ENCODE peak calls at places on chromosomes 1 and 21, in nine cellular contexts. Q is GM23338, T is cardiac muscle cell, V is transverse colon, C is AG10803, Z is OCI-LY7, W is BJ, H is IMR-90, F is lung. N is an unnamed sample.

GRCh38 chr1:224731633-224732032 is 115.5 kb downstream of the CNIH3 start:
- DNase-seq in Q (no peak), T (no peak), V (no peak), C (no peak), Z (no peak), W (no peak), H (no peak), F (no peak), N (no peak)

GRCh38 chr1:156705918-156706646 is 699 bp upstream of the CRABP2 start:
- DNase-seq in Q (peak), T (peak), V (peak), C (peak), Z (peak), W (no peak), H (peak), F (no peak), N (peak)

GRCh38 chr1:187721216-187721615 is 892.5 kb downstream of the PLA2G4A start:
- DNase-seq in Q (no peak), T (no peak), V (no peak), C (no peak), Z (no peak), W (no peak), H (no peak), F (no peak), N (no peak)

GRCh38 chr1:76285578-76286135 is 211.1 kb downstream of the ST6GALNAC3 start:
- DNase-seq in Q (no peak), T (no peak), V (no peak), C (no peak), Z (peak), W (no peak), H (no peak), F (no peak), N (no peak)

GRCh38 chr1:8297245-8297644 is 20.7 kb upstream of the SLC45A1 start:
- DNase-seq in Q (no peak), T (no peak), V (no peak), C (no peak), Z (no peak), W (no peak), H (no peak), F (no peak), N (no peak)

GRCh38 chr1:57411262-57411661 is 12.6 kb downstream of the DAB1 start:
- DNase-seq in Q (no peak), T (no peak), V (no peak), C (peak), Z (no peak), W (no peak), H (peak), F (no peak), N (no peak)

GRCh38 chr1:179923044-179923443 is 31.6 kb upstream of the CEP350 start:
- DNase-seq in Q (no peak), T (no peak), V (no peak), C (no peak), Z (no peak), W (no peak), H (no peak), F (no peak), N (no peak)

GRCh38 chr1:228059536-228060457 is 22.7 kb upstream of the ARF1 start:
- DNase-seq in Q (peak), T (peak), V (peak), C (no peak), Z (peak), W (no peak), H (no peak), F (peak), N (peak)

GRCh38 chr1:67371681-67372080 is 58.5 kb downstream of the SERBP1 start:
- DNase-seq in Q (no peak), T (no peak), V (no peak), C (no peak), Z (no peak), W (no peak), H (peak), F (no peak), N (no peak)

GRCh38 chr1:183243190-183244065 is 57.4 kb downstream of the LAMC2 start:
- DNase-seq in Q (no peak), T (no peak), V (peak), C (peak), Z (no peak), W (no peak), H (no peak), F (no peak), N (no peak)

GRCh38 chr1:151611288-151611790 is 511 bp upstream of the SNX27 start:
- DNase-seq in Q (no peak), T (no peak), V (peak), C (peak), Z (no peak), W (no peak), H (peak), F (peak), N (no peak)

GRCh38 chr1:4652631-4653327 is 1.6 kb upstream of the AJAP1 start:
- DNase-seq in Q (peak), T (peak), V (peak), C (peak), Z (peak), W (no peak), H (no peak), F (peak), N (peak)

GRCh38 chr1:210883821-210884220 is 250.1 kb downstream of the KCNH1 start:
- DNase-seq in Q (no peak), T (no peak), V (no peak), C (peak), Z (no peak), W (peak), H (peak), F (no peak), N (no peak)

GRCh38 chr1:36710008-36710407 is 227.3 kb upstream of the CSF3R start:
- DNase-seq in Q (no peak), T (no peak), V (no peak), C (no peak), Z (no peak), W (no peak), H (no peak), F (no peak), N (peak)

GRCh38 chr1:115641762-115642167 is at the start of gene VANGL1:
- DNase-seq in Q (peak), T (peak), V (peak), C (peak), Z (no peak), W (no peak), H (peak), F (peak), N (peak)

GRCh38 chr1:87196110-87196509 is 132.6 kb upstream of the LMO4 start:
- DNase-seq in Q (no peak), T (no peak), V (no peak), C (no peak), Z (no peak), W (no peak), H (no peak), F (no peak), N (no peak)

GRCh38 chr1:151981178-151981525 is 12.5 kb downstream of the S100A10 start:
- DNase-seq in Q (no peak), T (no peak), V (no peak), C (peak), Z (no peak), W (no peak), H (no peak), F (no peak), N (no peak)

GRCh38 chr1:61226791-61227567 is 144.6 kb downstream of the NFIA start:
- DNase-seq in Q (no peak), T (peak), V (peak), C (peak), Z (no peak), W (no peak), H (no peak), F (no peak), N (no peak)

GRCh38 chr1:236913371-236914037 is 90.7 kb downstream of the MT1HL1 start:
- DNase-seq in Q (no peak), T (no peak), V (no peak), C (peak), Z (no peak), W (no peak), H (peak), F (no peak), N (no peak)

GRCh38 chr1:170114916-170115315 is 30.8 kb upstream of the NTMT2 start:
- DNase-seq in Q (peak), T (peak), V (no peak), C (peak), Z (no peak), W (no peak), H (peak), F (no peak), N (no peak)

GRCh38 chr1:106678661-106679060 is 377.8 kb upstream of the PRMT6 start:
- DNase-seq in Q (no peak), T (no peak), V (no peak), C (peak), Z (no peak), W (peak), H (no peak), F (no peak), N (no peak)

GRCh38 chr1:63367218-63368103 is at the start of gene ALG6:
- DNase-seq in Q (peak), T (peak), V (peak), C (peak), Z (peak), W (peak), H (peak), F (peak), N (peak)

GRCh38 chr1:10724052-10724494 is 72.4 kb downstream of the CASZ1 start:
- DNase-seq in Q (no peak), T (peak), V (peak), C (peak), Z (no peak), W (peak), H (peak), F (peak), N (peak)

GRCh38 chr1:233477359-233477758 is 136.5 kb upstream of the KCNK1 start:
- DNase-seq in Q (no peak), T (no peak), V (no peak), C (no peak), Z (no peak), W (no peak), H (no peak), F (no peak), N (no peak)

GRCh38 chr1:245605480-245606156 is 450.8 kb downstream of the KIF26B start:
- DNase-seq in Q (no peak), T (peak), V (no peak), C (peak), Z (no peak), W (peak), H (peak), F (no peak), N (no peak)

GRCh38 chr1:54229281-54229891 is 29.4 kb downstream of the MRPL37 start:
- DNase-seq in Q (no peak), T (no peak), V (no peak), C (peak), Z (no peak), W (no peak), H (peak), F (no peak), N (no peak)

GRCh38 chr1:84267476-84267875 is 34.0 kb upstream of the SAMD13 start:
- DNase-seq in Q (no peak), T (no peak), V (no peak), C (no peak), Z (peak), W (no peak), H (no peak), F (no peak), N (no peak)

GRCh38 chr1:42937836-42938595 is 20.7 kb downstream of the SLC2A1 start:
- DNase-seq in Q (no peak), T (no peak), V (peak), C (no peak), Z (no peak), W (no peak), H (no peak), F (no peak), N (no peak)

GRCh38 chr1:77354536-77354935 is 72.7 kb downstream of the AK5 start:
- DNase-seq in Q (no peak), T (no peak), V (no peak), C (no peak), Z (no peak), W (no peak), H (no peak), F (no peak), N (no peak)

GRCh38 chr1:7827134-7827955 is 25.5 kb downstream of the UTS2 start:
- DNase-seq in Q (peak), T (no peak), V (no peak), C (peak), Z (peak), W (no peak), H (no peak), F (no peak), N (no peak)

GRCh38 chr1:9009438-9010366 is 16.5 kb downstream of the SLC2A7 start:
- DNase-seq in Q (peak), T (peak), V (peak), C (peak), Z (peak), W (no peak), H (peak), F (no peak), N (peak)

GRCh38 chr1:201022824-201023516 is 544 bp downstream of the KIF21B start:
- DNase-seq in Q (peak), T (no peak), V (peak), C (no peak), Z (peak), W (no peak), H (no peak), F (no peak), N (peak)

GRCh38 chr1:201884472-201884871 is 4.2 kb upstream of the SHISA4 start:
- DNase-seq in Q (no peak), T (no peak), V (no peak), C (no peak), Z (no peak), W (no peak), H (no peak), F (no peak), N (peak)

GRCh38 chr21:31005019-31005418 is 33.3 kb downstream of the KRTAP19-8 start:
- DNase-seq in Q (no peak), T (peak), V (no peak), C (no peak), Z (no peak), W (no peak), H (no peak), F (no peak), N (no peak)

GRCh38 chr1:54237656-54238055 is 37.7 kb downstream of the MRPL37 start:
- DNase-seq in Q (no peak), T (no peak), V (no peak), C (no peak), Z (no peak), W (no peak), H (no peak), F (no peak), N (no peak)

GRCh38 chr1:183807549-183808168 is 2.7 kb downstream of the RGL1 start:
- DNase-seq in Q (no peak), T (no peak), V (peak), C (peak), Z (no peak), W (peak), H (peak), F (no peak), N (no peak)

GRCh38 chr1:91731815-91732214 is 154.1 kb downstream of the TGFBR3 start:
- DNase-seq in Q (no peak), T (no peak), V (no peak), C (peak), Z (no peak), W (no peak), H (peak), F (no peak), N (no peak)

DNA sequence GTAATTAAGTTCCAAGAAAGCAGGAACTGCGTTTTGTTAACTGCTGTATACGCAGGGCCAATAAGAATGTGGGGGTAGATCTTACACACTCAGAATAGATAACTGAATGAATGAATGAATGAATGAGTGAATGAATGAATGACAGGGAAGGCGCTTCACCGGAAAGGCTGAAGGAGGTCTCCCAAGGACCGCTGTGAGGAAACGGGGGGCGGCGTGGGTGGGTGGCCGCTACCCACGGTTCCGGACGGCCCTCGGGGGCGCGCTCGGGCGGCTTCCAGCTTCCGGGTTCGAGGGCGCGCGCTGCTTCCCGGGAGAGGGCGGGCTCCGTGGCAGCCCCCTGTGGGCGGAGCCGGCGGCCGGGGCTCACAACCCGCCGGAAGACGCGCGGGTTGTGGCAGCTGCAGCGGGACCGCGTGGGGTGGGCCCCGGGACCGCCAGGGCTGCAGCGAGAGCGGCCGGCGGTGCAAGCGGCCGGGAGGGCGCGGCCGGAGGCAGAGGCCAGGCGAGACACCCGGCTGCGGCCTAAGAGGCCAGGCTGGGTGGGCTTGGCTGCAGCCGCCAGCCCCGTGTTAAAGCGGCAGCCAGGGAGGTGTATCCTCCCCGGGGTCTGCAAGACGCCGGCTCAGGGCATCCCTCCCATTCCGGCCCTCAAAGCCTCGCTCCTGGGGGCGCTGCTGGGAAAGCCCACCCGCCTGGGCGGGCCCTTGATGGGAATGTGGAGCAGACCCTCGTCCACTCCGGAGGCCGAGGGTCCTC is at the start of gene ZFP69:
- DNase-seq in Q (peak), T (peak), V (peak), C (peak), Z (peak), W (no peak), H (peak), F (peak), N (peak)
- H3K4me3 ChIP-seq in Q (peak), T (peak), V (peak), C (peak), Z (peak), W (peak), H (peak), F (peak), N (peak)

DNA sequence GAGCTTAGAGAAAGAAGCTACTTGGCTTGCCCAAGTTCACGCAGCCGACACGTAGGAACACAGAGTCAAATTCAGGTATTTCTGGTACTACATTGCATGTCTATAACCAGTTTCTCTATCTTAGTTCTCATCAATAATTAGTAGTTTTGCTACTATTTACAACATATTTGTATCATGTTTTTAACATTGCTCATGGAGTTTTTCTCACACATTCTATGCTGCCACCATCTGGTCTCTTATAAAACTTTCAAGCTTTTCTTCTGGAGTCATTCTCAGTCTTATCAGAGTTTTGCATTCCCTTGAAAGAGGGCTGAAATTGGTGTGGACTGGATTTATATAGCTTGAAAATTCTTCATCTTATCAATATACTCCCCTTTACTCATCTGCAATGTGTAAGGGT is 118.8 kb upstream of the PALMD start:
- DNase-seq in Q (peak), T (peak), V (no peak), C (peak), Z (no peak), W (no peak), H (peak), F (no peak), N (no peak)
- TF ChIP-seq CTCF in Q (peak), T (peak), V (no peak), C (peak), Z (peak), W (peak), H (peak), F (no peak), N (no peak)

GRCh38 chr1:168348146-168348709 is 67.6 kb downstream of the TBX19 start:
- DNase-seq in Q (peak), T (no peak), V (no peak), C (no peak), Z (no peak), W (no peak), H (no peak), F (no peak), N (no peak)
- H3K4me3 ChIP-seq in Q (no peak), T (no peak), V (peak), C (peak), Z (no peak), W (no peak), H (peak), F (no peak), N (no peak)

DNA sequence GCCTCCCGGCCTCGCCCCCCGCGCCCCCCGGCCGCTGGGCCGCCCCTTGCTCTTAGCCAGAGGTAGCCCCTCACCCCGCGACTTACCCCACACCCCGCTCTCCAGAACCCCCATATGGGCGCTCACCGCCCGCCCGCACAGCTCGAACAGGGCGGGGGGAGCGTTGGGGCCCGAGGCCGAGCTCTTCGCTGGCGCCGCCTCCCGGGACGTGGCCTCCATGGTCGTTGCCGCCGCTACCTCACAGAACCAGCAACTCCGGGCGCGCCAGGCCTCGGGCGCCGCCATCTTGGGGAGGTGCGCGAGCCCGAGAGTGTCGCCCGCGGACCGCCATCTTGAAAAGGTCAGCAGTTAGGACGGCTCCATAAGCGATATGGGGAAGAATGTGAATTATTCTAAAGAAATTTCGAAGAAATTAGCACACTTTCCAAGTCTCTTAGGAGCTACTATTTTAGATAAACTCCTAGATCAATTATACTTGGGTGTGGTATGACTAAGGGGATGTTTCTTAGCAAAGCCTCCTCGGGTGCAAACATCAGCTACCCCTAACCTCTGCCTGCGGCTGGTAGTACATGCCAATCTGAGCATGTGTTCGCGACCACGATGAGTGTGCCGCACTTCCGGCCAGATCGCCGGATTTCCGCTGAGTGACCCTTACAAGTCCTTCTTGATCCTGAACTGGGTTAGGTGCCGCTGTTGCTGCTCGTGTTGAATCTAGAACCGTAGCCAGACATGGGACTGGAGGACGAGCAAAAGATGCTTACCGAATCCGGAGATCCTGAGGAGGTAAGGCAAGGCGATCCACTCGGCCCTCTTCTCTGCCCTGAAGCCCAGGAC is at the start of the genes LRRC41 and UQCRH:
- DNase-seq in Q (peak), T (peak), V (peak), C (peak), Z (peak), W (peak), H (peak), F (peak), N (peak)
- TF ChIP-seq CTCF in Q (no peak), T (no peak), V (no peak), C (no peak), Z (peak), W (peak), H (peak), F (no peak), N (peak)

GRCh38 chr21:34835526-34835925 is 166.7 kb downstream of the CLIC6 start:
- DNase-seq in Q (peak), T (no peak), V (peak), C (peak), Z (no peak), W (peak), H (no peak), F (peak), N (no peak)

GRCh38 chr21:34834852-34835501 is 166.2 kb downstream of the CLIC6 start:
- DNase-seq in Q (no peak), T (no peak), V (no peak), C (no peak), Z (no peak), W (no peak), H (no peak), F (no peak), N (no peak)

GRCh38 chr21:34839070-34839820 is 170.5 kb downstream of the CLIC6 start:
- DNase-seq in Q (no peak), T (no peak), V (no peak), C (no peak), Z (no peak), W (no peak), H (no peak), F (no peak), N (no peak)

GRCh38 chr21:34836103-34836932 is 167.5 kb downstream of the CLIC6 start:
- DNase-seq in Q (no peak), T (no peak), V (peak), C (peak), Z (no peak), W (peak), H (peak), F (peak), N (no peak)

GRCh38 chr21:34836933-34837505 is 168.2 kb downstream of the CLIC6 start:
- DNase-seq in Q (no peak), T (no peak), V (no peak), C (no peak), Z (no peak), W (no peak), H (no peak), F (no peak), N (no peak)
- H3K4me3 ChIP-seq in Q (no peak), T (no peak), V (no peak), C (no peak), Z (no peak), W (peak), H (no peak), F (no peak), N (no peak)

GRCh38 chr1:185132534-185132933 is 24.2 kb downstream of the TRMT1L start:
- DNase-seq in Q (no peak), T (no peak), V (no peak), C (no peak), Z (no peak), W (no peak), H (no peak), F (no peak), N (no peak)
- TF ChIP-seq CTCF in Q (no peak), T (no peak), V (no peak), C (no peak), Z (no peak), W (no peak), H (no peak), F (no peak), N (no peak)

N was measured in WERI-Rb-1.